ENCODE peak calls at places on chromosomes 7 and 10, in six cellular contexts. Y is stimulated activated CD8-positive, alpha-beta memory T cell treated with anti-CD3 and anti-CD28 coated beads, Interleukin-7, amount 100 ng/mL, for 24 hours; L is tibial artery; C is tibial nerve; F is AG10803; Z is GM04504. K is an unnamed sample.

GRCh38 chr10:5622586-5622985 is 43.8 kb downstream of the ASB13 start:
- DNase-seq in Z (no peak), F (no peak), L (no peak), Y (no peak), C (no peak), K (no peak)

GRCh38 chr7:42720871-42721835 is 190.7 kb downstream of the C7orf25 start:
- DNase-seq in C (no peak), Y (no peak), Z (no peak), F (peak), L (no peak), K (no peak)

GRCh38 chr7:73397936-73398335 is 35.6 kb upstream of the FZD9 start:
- DNase-seq in F (no peak), Y (no peak), Z (no peak), C (no peak), L (no peak), K (no peak)

GRCh38 chr7:142168746-142169145 is 57.2 kb downstream of the MGAM2 start:
- DNase-seq in Y (no peak), Z (no peak), C (no peak), F (no peak), L (no peak), K (no peak)

GRCh38 chr10:103758294-103758681 is 97.1 kb downstream of the SH3PXD2A start:
- DNase-seq in F (peak), L (no peak), Y (no peak), Z (no peak), C (no peak), K (no peak)

GRCh38 chr10:130111848-130112180 is 1.2 kb upstream of the C10orf143 start:
- DNase-seq in L (no peak), C (no peak), F (no peak), Z (no peak), Y (no peak), K (no peak)

GRCh38 chr7:131602994-131603372 is 46.6 kb upstream of the PODXL start:
- DNase-seq in Y (no peak), F (no peak), Z (no peak), L (no peak), C (no peak), K (no peak)

GRCh38 chr10:61744469-61744868 is 81.7 kb downstream of the CABCOCO1 start:
- DNase-seq in Y (no peak), L (no peak), F (no peak), C (no peak), Z (no peak), K (no peak)

GRCh38 chr10:53808677-53809076 is 992.4 kb downstream of the PCDH15 start:
- DNase-seq in C (no peak), F (no peak), Z (no peak), Y (no peak), L (no peak), K (no peak)

GRCh38 chr10:29736325-29737208 is 101.8 kb upstream of the SVIL start:
- DNase-seq in Y (no peak), L (peak), Z (no peak), F (no peak), C (peak), K (peak)

GRCh38 chr7:156903232-156903909 is 10.4 kb upstream of the LMBR1 start:
- DNase-seq in Z (no peak), L (peak), F (peak), Y (no peak), C (no peak), K (no peak)

GRCh38 chr10:60817135-60817805 is 39.0 kb downstream of the CDK1 start:
- DNase-seq in Y (no peak), L (no peak), Z (peak), F (peak), C (no peak), K (no peak)

GRCh38 chr7:5424689-5425506 is 1.3 kb upstream of the TNRC18 start:
- DNase-seq in Z (no peak), F (peak), C (peak), Y (no peak), L (peak), K (peak)

GRCh38 chr10:31753681-31754080 is 174.9 kb downstream of the ARHGAP12 start:
- DNase-seq in F (no peak), Y (no peak), Z (no peak), L (no peak), C (no peak), K (no peak)

GRCh38 chr7:50303894-50304157 is 690 bp upstream of the IKZF1 start:
- DNase-seq in Y (no peak), Z (no peak), C (no peak), L (no peak), F (no peak), K (peak)

GRCh38 chr7:128737867-128738390 is 1.2 kb upstream of the CALU start:
- DNase-seq in L (no peak), Y (no peak), Z (peak), C (no peak), F (peak), K (no peak)

GRCh38 chr7:115024276-115024675 is 102.4 kb downstream of the MDFIC start:
- DNase-seq in F (no peak), Z (no peak), Y (no peak), C (no peak), L (no peak), K (no peak)

GRCh38 chr7:16801111-16801542 is 3.7 kb downstream of the AGR2 start:
- DNase-seq in L (no peak), Y (no peak), C (no peak), F (peak), Z (peak), K (no peak)

GRCh38 chr10:110455440-110455839 is 42.3 kb upstream of the DUSP5 start:
- DNase-seq in C (no peak), Z (no peak), F (no peak), Y (no peak), L (no peak), K (no peak)

GRCh38 chr7:158973440-158973839 is 117.1 kb downstream of the DYNC2I1 start:
- DNase-seq in Z (no peak), Y (no peak), F (no peak), C (no peak), L (no peak), K (no peak)

K was measured in lower lobe of right lung.